ENCODE peak calls at places on chromosomes 12 and 14, in eight cellular contexts. H is HT1080, C is hypothalamus, V is GM23248, O is GM06990, T is A172, B is left lung, D is germinal center. P is an unnamed sample.

GRCh38 chr14:21997300-21997699 is 323.7 kb upstream of the OR4E1 start:
- DNase-seq in H (peak), C (no peak), V (peak), O (no peak), T (no peak), B (no peak), D (no peak), P (no peak)

GRCh38 chr12:65605019-65605418 is 219.3 kb upstream of the HMGA2 start:
- DNase-seq in H (no peak), C (no peak), V (peak), O (no peak), T (no peak), B (no peak), D (no peak), P (no peak)

GRCh38 chr12:71476513-71476912 is 36.9 kb downstream of the LGR5 start:
- DNase-seq in H (peak), C (no peak), V (peak), O (no peak), T (peak), B (no peak), D (no peak), P (no peak)

GRCh38 chr12:76778358-76778757 is 14.4 kb downstream of the ZDHHC17 start:
- DNase-seq in H (no peak), C (no peak), V (no peak), O (no peak), T (no peak), B (no peak), D (no peak), P (no peak)

GRCh38 chr12:119528241-119528640 is 65.3 kb upstream of the TMEM233 start:
- DNase-seq in H (no peak), C (no peak), V (peak), O (no peak), T (no peak), B (no peak), D (no peak), P (no peak)

GRCh38 chr14:94009767-94010166 is 12.7 kb downstream of the CCDC197 start:
- DNase-seq in H (peak), C (no peak), V (peak), O (no peak), T (peak), B (no peak), D (no peak), P (no peak)

GRCh38 chr14:101197595-101198397 is 294.3 kb upstream of the RTL1 start:
- DNase-seq in H (no peak), C (no peak), V (no peak), O (no peak), T (no peak), B (peak), D (no peak), P (peak)

GRCh38 chr14:102905116-102906108 is 17.1 kb upstream of the AMN start:
- DNase-seq in H (no peak), C (no peak), V (no peak), O (no peak), T (no peak), B (no peak), D (no peak), P (peak)

GRCh38 chr12:67921286-67921685 is 68.0 kb upstream of the IFNG-AS1 start:
- DNase-seq in H (no peak), C (no peak), V (no peak), O (no peak), T (no peak), B (no peak), D (no peak), P (no peak)

GRCh38 chr12:4984971-4985370 is 58.7 kb upstream of the KCNA5 start:
- DNase-seq in H (no peak), C (no peak), V (no peak), O (no peak), T (no peak), B (no peak), D (no peak), P (no peak)

GRCh38 chr12:116133149-116133548 is 144.3 kb downstream of the MED13L start:
- DNase-seq in H (no peak), C (no peak), V (peak), O (no peak), T (no peak), B (no peak), D (no peak), P (no peak)

GRCh38 chr12:31961137-31961536 is 1.9 kb downstream of the RESF1 start:
- DNase-seq in H (no peak), C (no peak), V (no peak), O (no peak), T (no peak), B (no peak), D (no peak), P (no peak)

GRCh38 chr12:54159140-54159539 is 29.6 kb downstream of the SMUG1 start:
- DNase-seq in H (peak), C (peak), V (peak), O (peak), T (no peak), B (no peak), D (peak), P (no peak)

GRCh38 chr12:90940872-90941499 is 14.0 kb downstream of the CCER1 start:
- DNase-seq in H (no peak), C (no peak), V (peak), O (no peak), T (peak), B (no peak), D (peak), P (no peak)

GRCh38 chr14:93859957-93860356 is 67.2 kb upstream of the FAM181A start:
- DNase-seq in H (no peak), C (no peak), V (peak), O (no peak), T (no peak), B (no peak), D (no peak), P (no peak)

GRCh38 chr14:68703093-68703492 is 89.8 kb downstream of the ZFP36L1 start:
- DNase-seq in H (peak), C (no peak), V (peak), O (no peak), T (peak), B (peak), D (no peak), P (no peak)

GRCh38 chr14:37197421-37198272 is at the start of gene MIPOL1:
- DNase-seq in H (peak), C (peak), V (peak), O (no peak), T (no peak), B (peak), D (peak), P (peak)

GRCh38 chr12:89436062-89436461 is 83.8 kb upstream of the DUSP6 start:
- DNase-seq in H (no peak), C (no peak), V (no peak), O (no peak), T (no peak), B (no peak), D (no peak), P (no peak)

GRCh38 chr12:18747960-18748359 is 10.0 kb downstream of the CAPZA3 start:
- DNase-seq in H (peak), C (no peak), V (peak), O (no peak), T (peak), B (no peak), D (no peak), P (no peak)

GRCh38 chr12:123983822-123984485 is 10.9 kb downstream of the ZNF664 start:
- DNase-seq in H (peak), C (peak), V (peak), O (no peak), T (peak), B (no peak), D (peak), P (no peak)

GRCh38 chr12:106179086-106179485 is 40.3 kb upstream of the NUAK1 start:
- DNase-seq in H (no peak), C (no peak), V (no peak), O (no peak), T (no peak), B (no peak), D (no peak), P (no peak)